ENCODE peak calls at places on chromosomes 13 and 19, in four cellular contexts. S is left cardiac atrium, R is iris pigment epithelial cell, H is substantia nigra. Z is an unnamed sample.

GRCh38 chr13:66972659-66973058 is 257.5 kb downstream of the PCDH9 start:
- DNase-seq in S (no peak), R (peak), H (no peak), Z (peak)

GRCh38 chr19:50362030-50362412 is 3.4 kb downstream of the NAPSA start:
- DNase-seq in S (no peak), R (no peak), H (no peak), Z (no peak)

GRCh38 chr19:12955996-12956395 is 1.0 kb downstream of the GADD45GIP1 start:
- DNase-seq in S (no peak), R (no peak), H (no peak), Z (no peak)

GRCh38 chr19:14979498-14980255 is at the start of gene SLC1A6:
- DNase-seq in S (no peak), R (no peak), H (no peak), Z (peak)

GRCh38 chr13:42643076-42643475 is 69.1 kb downstream of the TNFSF11 start:
- DNase-seq in S (no peak), R (no peak), H (no peak), Z (no peak)

GRCh38 chr13:40597735-40598365 is 68.6 kb downstream of the FOXO1 start:
- DNase-seq in S (no peak), R (no peak), H (no peak), Z (no peak)

GRCh38 chr13:20475927-20476691 is 49.5 kb downstream of the CRYL1 start:
- DNase-seq in S (no peak), R (no peak), H (no peak), Z (no peak)

GRCh38 chr13:44309771-44310767 is 63.6 kb upstream of the SERP2 start:
- DNase-seq in S (peak), R (no peak), H (peak), Z (peak)

GRCh38 chr13:113032291-113032690 is 63.3 kb downstream of the MCF2L start:
- DNase-seq in S (no peak), R (no peak), H (no peak), Z (no peak)

GRCh38 chr19:6813659-6814058 is 41.2 kb downstream of the VAV1 start:
- DNase-seq in S (no peak), R (no peak), H (no peak), Z (no peak)

GRCh38 chr19:39133431-39134270 is 8.1 kb downstream of the PAK4 start:
- DNase-seq in S (no peak), R (no peak), H (no peak), Z (no peak)

GRCh38 chr19:56118666-56119584 is 2.2 kb downstream of the ZNF787 start:
- DNase-seq in S (no peak), R (no peak), H (no peak), Z (no peak)

GRCh38 chr13:58461217-58461616 is 829.7 kb downstream of the PCDH17 start:
- DNase-seq in S (no peak), R (no peak), H (no peak), Z (no peak)

GRCh38 chr19:49339364-49340068 is 4.3 kb downstream of the CD37 start:
- DNase-seq in S (peak), R (peak), H (peak), Z (peak)

GRCh38 chr13:111470933-111471332 is 150.5 kb downstream of the TEX29 start:
- DNase-seq in S (no peak), R (no peak), H (no peak), Z (no peak)

GRCh38 chr13:37656247-37656940 is 57.8 kb upstream of the POSTN start:
- DNase-seq in S (no peak), R (peak), H (no peak), Z (peak)

GRCh38 chr13:51644649-51645048 is 60.4 kb downstream of the WDFY2 start:
- DNase-seq in S (no peak), R (peak), H (no peak), Z (peak)

GRCh38 chr13:111187879-111188643 is 73.0 kb downstream of the ARHGEF7 start:
- DNase-seq in S (no peak), R (peak), H (no peak), Z (peak)

GRCh38 chr19:40279120-40279551 is 6.0 kb downstream of the AKT2 start:
- DNase-seq in S (peak), R (peak), H (peak), Z (peak)

GRCh38 chr13:110881811-110882210 is 33.1 kb downstream of the ANKRD10 start:
- DNase-seq in S (no peak), R (no peak), H (no peak), Z (no peak)

GRCh38 chr13:40064723-40065122 is 409.3 kb downstream of the COG6 start:
- DNase-seq in S (no peak), R (peak), H (no peak), Z (peak)

GRCh38 chr13:109989686-109990085 is 203.3 kb upstream of the IRS2 start:
- DNase-seq in S (no peak), R (peak), H (no peak), Z (peak)

GRCh38 chr19:43518051-43518450 is 8.9 kb downstream of the ETHE1 start:
- DNase-seq in S (no peak), R (no peak), H (no peak), Z (no peak)

GRCh38 chr13:49539313-49539712 is 43.6 kb downstream of the PHF11 start:
- DNase-seq in S (no peak), R (peak), H (no peak), Z (no peak)

Z was measured in astrocyte of the hippocampus.